ENCODE peak calls at places on chromosomes 12 and 14, in six cellular contexts. D is mucosa of descending colon, N is transverse colon, U is ovary, P is AG04449, S is cardiac fibroblast. W is an unnamed sample.

GRCh38 chr14:85471744-85472143 is 58.2 kb upstream of the FLRT2 start:
- DNase-seq in D (no peak), N (no peak), U (no peak), P (peak), S (peak), W (no peak)

GRCh38 chr12:114168061-114168460 is 201.9 kb upstream of the RBM19 start:
- DNase-seq in D (no peak), N (no peak), U (no peak), P (no peak), S (peak), W (no peak)

GRCh38 chr12:68334136-68334535 is 2.0 kb upstream of the MDM1 start:
- DNase-seq in D (no peak), N (peak), U (no peak), P (no peak), S (no peak), W (peak)

GRCh38 chr14:101819251-101819990 is 57.9 kb downstream of the PPP2R5C start:
- DNase-seq in D (peak), N (peak), U (no peak), P (no peak), S (no peak), W (no peak)

GRCh38 chr12:55717397-55718007 is 1.7 kb downstream of the BLOC1S1 start:
- DNase-seq in D (no peak), N (peak), U (no peak), P (no peak), S (peak), W (peak)

GRCh38 chr14:67987596-67987995 is 168.0 kb downstream of the RAD51B start:
- DNase-seq in D (no peak), N (no peak), U (no peak), P (peak), S (peak), W (no peak)

GRCh38 chr12:3951380-3952135 is 78.4 kb upstream of the PARP11 start:
- DNase-seq in D (no peak), N (no peak), U (no peak), P (no peak), S (no peak), W (no peak)

GRCh38 chr14:93086441-93087055 is 29.2 kb downstream of the ITPK1 start:
- DNase-seq in D (no peak), N (no peak), U (no peak), P (no peak), S (no peak), W (no peak)

GRCh38 chr12:46952880-46953517 is 126.4 kb upstream of the PCED1B start:
- DNase-seq in D (no peak), N (no peak), U (no peak), P (no peak), S (no peak), W (no peak)

GRCh38 chr12:50992814-50993213 is 33.4 kb downstream of the SLC11A2 start:
- DNase-seq in D (no peak), N (no peak), U (no peak), P (no peak), S (no peak), W (no peak)

GRCh38 chr12:93664573-93665138 is 12.5 kb upstream of the CRADD start:
- DNase-seq in D (no peak), N (no peak), U (no peak), P (no peak), S (peak), W (no peak)

GRCh38 chr12:119410396-119410795 is 75.9 kb downstream of the CCDC60 start:
- DNase-seq in D (no peak), N (no peak), U (no peak), P (no peak), S (no peak), W (no peak)

GRCh38 chr12:13404631-13405473 is 208.3 kb downstream of the EMP1 start:
- DNase-seq in D (no peak), N (peak), U (no peak), P (no peak), S (no peak), W (peak)

GRCh38 chr12:109680521-109681030 is 33.0 kb upstream of the FAM222A start:
- DNase-seq in D (no peak), N (peak), U (no peak), P (no peak), S (no peak), W (peak)

GRCh38 chr12:6276936-6277615 is 33.4 kb upstream of the PLEKHG6 start:
- DNase-seq in D (no peak), N (peak), U (no peak), P (no peak), S (peak), W (peak)

GRCh38 chr12:117674313-117674712 is 294.5 kb downstream of the KSR2 start:
- DNase-seq in D (no peak), N (no peak), U (no peak), P (no peak), S (no peak), W (no peak)

GRCh38 chr12:2765052-2765451 is 29.7 kb upstream of the FKBP4 start:
- DNase-seq in D (no peak), N (no peak), U (no peak), P (no peak), S (no peak), W (no peak)

GRCh38 chr12:53115112-53115890 is 12.0 kb downstream of the SOAT2 start:
- DNase-seq in D (no peak), N (no peak), U (no peak), P (no peak), S (no peak), W (no peak)

GRCh38 chr12:466039-466438 is 6.3 kb downstream of the B4GALNT3 start:
- DNase-seq in D (no peak), N (peak), U (no peak), P (no peak), S (no peak), W (peak)

GRCh38 chr14:92753250-92753649 is 4.8 kb upstream of the LGMN start:
- DNase-seq in D (no peak), N (no peak), U (no peak), P (no peak), S (no peak), W (no peak)

GRCh38 chr12:93622485-93622884 is 50.0 kb downstream of the SOCS2 start:
- DNase-seq in D (no peak), N (no peak), U (no peak), P (no peak), S (peak), W (no peak)

GRCh38 chr12:108666326-108666995 is 32.8 kb upstream of the SELPLG start:
- DNase-seq in D (peak), N (peak), U (no peak), P (no peak), S (peak), W (no peak)

GRCh38 chr14:35380794-35381193 is 23.8 kb downstream of the NFKBIA start:
- DNase-seq in D (no peak), N (peak), U (no peak), P (no peak), S (no peak), W (peak)

GRCh38 chr12:54363610-54364009 is 676 bp downstream of the GPR84 start:
- DNase-seq in D (no peak), N (no peak), U (no peak), P (no peak), S (no peak), W (no peak)

GRCh38 chr12:43095669-43096068 is 456.3 kb downstream of the ADAMTS20 start:
- DNase-seq in D (no peak), N (no peak), U (no peak), P (no peak), S (no peak), W (no peak)

GRCh38 chr14:51996148-51996746 is 6.9 kb downstream of the RTRAF start:
- DNase-seq in D (no peak), N (no peak), U (no peak), P (no peak), S (peak), W (no peak)

GRCh38 chr12:79424109-79424721 is 266.5 kb downstream of the PAWR start:
- DNase-seq in D (no peak), N (no peak), U (no peak), P (peak), S (peak), W (no peak)

GRCh38 chr12:130144256-130144655 is 18.0 kb upstream of the FZD10 start:
- DNase-seq in D (no peak), N (no peak), U (no peak), P (no peak), S (no peak), W (no peak)

GRCh38 chr12:47736216-47736615 is 10.9 kb upstream of the ENDOU start:
- DNase-seq in D (no peak), N (no peak), U (no peak), P (no peak), S (no peak), W (no peak)

GRCh38 chr14:91125271-91125661 is 11.4 kb downstream of the DGLUCY start:
- DNase-seq in D (no peak), N (no peak), U (no peak), P (no peak), S (no peak), W (no peak)

GRCh38 chr14:35978561-35978960 is 152.4 kb downstream of the BRMS1L start:
- DNase-seq in D (no peak), N (no peak), U (no peak), P (no peak), S (no peak), W (no peak)

GRCh38 chr12:108801736-108802665 is 55.4 kb downstream of the SSH1 start:
- DNase-seq in D (no peak), N (peak), U (peak), P (no peak), S (peak), W (peak)

GRCh38 chr12:52214421-52214802 is 18.6 kb upstream of the KRT7 start:
- DNase-seq in D (no peak), N (no peak), U (no peak), P (no peak), S (no peak), W (no peak)

GRCh38 chr14:90720336-90720735 is 95.9 kb downstream of the TTC7B start:
- DNase-seq in D (no peak), N (no peak), U (no peak), P (no peak), S (no peak), W (no peak)

GRCh38 chr14:60760209-60760608 is 25.6 kb downstream of the MNAT1 start:
- DNase-seq in D (no peak), N (no peak), U (no peak), P (no peak), S (no peak), W (no peak)

GRCh38 chr12:109761631-109761950 is 48.0 kb downstream of the FAM222A start:
- DNase-seq in D (no peak), N (no peak), U (peak), P (no peak), S (no peak), W (no peak)

GRCh38 chr12:85834378-85834777 is 1.8 kb downstream of the RASSF9 start:
- DNase-seq in D (no peak), N (no peak), U (no peak), P (no peak), S (no peak), W (no peak)

GRCh38 chr14:30798961-30799360 is 75.4 kb upstream of the COCH start:
- DNase-seq in D (no peak), N (no peak), U (no peak), P (no peak), S (no peak), W (no peak)

GRCh38 chr12:57239587-57240068 is 10.1 kb downstream of the SHMT2 start:
- DNase-seq in D (no peak), N (no peak), U (no peak), P (no peak), S (no peak), W (no peak)

GRCh38 chr12:57240926-57241555 is 9.9 kb downstream of the STAC3 start:
- DNase-seq in D (peak), N (peak), U (no peak), P (no peak), S (no peak), W (no peak)

GRCh38 chr12:57241556-57242310 is 9.3 kb downstream of the STAC3 start:
- DNase-seq in D (peak), N (no peak), U (no peak), P (no peak), S (no peak), W (no peak)

GRCh38 chr12:57238854-57239554 is 9.5 kb downstream of the SHMT2 start:
- DNase-seq in D (peak), N (peak), U (peak), P (no peak), S (peak), W (peak)

GRCh38 chr12:57240069-57240921 is 10.7 kb downstream of the STAC3 start:
- DNase-seq in D (peak), N (peak), U (no peak), P (no peak), S (peak), W (no peak)
- TF ChIP-seq CTCF in D (no peak), N (peak), U (peak), P (no peak), S (no peak), W (no peak)

GRCh38 chr14:69002069-69002468 is 23.0 kb upstream of the ACTN1 start:
- DNase-seq in D (no peak), N (peak), U (no peak), P (no peak), S (peak), W (peak)
- TF ChIP-seq CTCF in D (no peak), N (no peak), U (no peak), P (no peak), S (peak), W (no peak)

GRCh38 chr12:14892726-14893442 is 7.2 kb upstream of the MGP start:
- DNase-seq in D (no peak), N (peak), U (peak), P (no peak), S (peak), W (no peak)
- TF ChIP-seq CTCF in D (no peak), N (no peak), U (peak), P (no peak), S (peak), W (no peak)

GRCh38 chr12:75935544-75936242 is 95.9 kb downstream of the PHLDA1 start:
- DNase-seq in D (no peak), N (no peak), U (no peak), P (no peak), S (no peak), W (no peak)

GRCh38 chr12:75943730-75944096 is 87.9 kb downstream of the PHLDA1 start:
- DNase-seq in D (no peak), N (no peak), U (no peak), P (no peak), S (no peak), W (no peak)

GRCh38 chr12:75936525-75937450 is 94.8 kb downstream of the PHLDA1 start:
- DNase-seq in D (no peak), N (no peak), U (no peak), P (no peak), S (no peak), W (no peak)

GRCh38 chr12:75938189-75938588 is 93.4 kb downstream of the PHLDA1 start:
- DNase-seq in D (no peak), N (no peak), U (no peak), P (no peak), S (no peak), W (no peak)

GRCh38 chr12:75939016-75939642 is 92.4 kb downstream of the PHLDA1 start:
- DNase-seq in D (no peak), N (no peak), U (no peak), P (no peak), S (no peak), W (no peak)
- TF ChIP-seq CTCF in D (no peak), N (no peak), U (no peak), P (no peak), S (no peak), W (no peak)

GRCh38 chr12:59833408-59833807 is 237.6 kb downstream of the SLC16A7 start:
- DNase-seq in D (no peak), N (no peak), U (no peak), P (no peak), S (peak), W (no peak)

GRCh38 chr12:59839514-59839913 is 243.7 kb downstream of the SLC16A7 start:
- DNase-seq in D (no peak), N (no peak), U (no peak), P (no peak), S (peak), W (no peak)

GRCh38 chr12:59834659-59835474 is 239.0 kb downstream of the SLC16A7 start:
- DNase-seq in D (no peak), N (no peak), U (no peak), P (no peak), S (peak), W (no peak)
- TF ChIP-seq CTCF in D (peak), N (peak), U (no peak), P (no peak), S (peak), W (peak)

GRCh38 chr12:105417732-105418131 is 87.2 kb downstream of the C12orf75 start:
- DNase-seq in D (no peak), N (no peak), U (no peak), P (no peak), S (no peak), W (no peak)
- TF ChIP-seq CTCF in D (no peak), N (no peak), U (no peak), P (no peak), S (peak), W (no peak)

DNA sequence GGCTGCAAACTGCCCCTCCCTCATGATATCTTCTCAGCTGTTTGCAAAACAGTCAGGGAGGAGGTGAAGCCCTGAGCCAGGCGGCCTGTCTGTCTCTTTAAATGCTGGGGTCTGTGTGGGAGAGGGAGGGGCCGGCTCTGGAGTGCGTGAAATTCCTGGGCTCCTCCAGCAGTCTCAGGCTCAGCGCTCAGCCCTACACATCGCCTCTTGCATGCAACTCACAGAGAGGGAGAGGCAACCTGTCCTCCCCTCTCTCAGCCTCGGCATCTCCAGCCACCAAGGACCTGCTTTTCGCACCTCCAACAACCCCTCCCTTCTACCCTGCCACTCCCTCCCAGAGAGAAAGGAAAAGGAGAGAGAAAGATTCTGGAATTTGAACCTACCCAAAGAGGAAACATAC is at the start of gene NRXN3:
- DNase-seq in D (no peak), N (peak), U (no peak), P (no peak), S (no peak), W (peak)
- TF ChIP-seq CTCF in D (no peak), N (no peak), U (no peak), P (no peak), S (no peak), W (no peak)

GRCh38 chr14:99742509-99743487 is 50.4 kb upstream of the EML1 start:
- DNase-seq in D (no peak), N (no peak), U (no peak), P (no peak), S (no peak), W (no peak)

GRCh38 chr14:99742074-99742473 is 51.1 kb upstream of the EML1 start:
- DNase-seq in D (no peak), N (no peak), U (no peak), P (no peak), S (no peak), W (no peak)

GRCh38 chr14:99744873-99745224 is 48.4 kb upstream of the EML1 start:
- DNase-seq in D (no peak), N (no peak), U (no peak), P (no peak), S (no peak), W (no peak)

GRCh38 chr14:99745307-99745951 is 47.8 kb upstream of the EML1 start:
- DNase-seq in D (no peak), N (no peak), U (peak), P (peak), S (peak), W (no peak)

DNA sequence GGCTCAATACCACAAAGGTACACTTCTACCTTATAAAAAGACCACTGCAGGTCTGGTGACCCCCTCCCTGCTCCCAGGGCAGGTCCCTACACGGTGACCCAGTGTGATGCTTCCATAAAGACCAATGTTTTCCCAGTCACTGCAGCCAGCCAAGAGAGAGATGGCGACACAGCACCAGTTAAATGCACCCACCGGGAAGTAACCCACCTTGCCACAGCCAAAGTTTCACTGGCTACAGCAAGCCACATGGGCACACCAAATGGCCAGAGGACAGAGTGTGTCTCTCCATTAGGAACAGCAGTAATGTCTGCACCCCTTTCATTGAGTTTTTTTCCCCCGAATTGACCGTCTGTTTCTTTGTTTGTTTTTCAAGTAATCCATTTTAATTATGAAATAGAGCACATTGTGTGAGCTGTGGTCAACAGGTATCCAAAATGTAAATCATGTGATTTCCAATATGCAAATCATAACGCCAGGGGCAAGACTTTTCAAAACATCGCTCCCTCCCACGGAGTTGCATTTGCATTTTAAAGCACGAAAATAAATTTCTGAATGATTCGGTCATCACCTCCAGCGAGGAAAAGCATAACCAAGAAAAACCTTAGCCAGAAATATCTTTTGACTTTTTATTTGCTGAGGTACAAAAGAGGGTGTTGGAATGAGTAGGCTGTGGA is 48.9 kb upstream of the EML1 start:
- DNase-seq in D (no peak), N (no peak), U (no peak), P (no peak), S (peak), W (no peak)
- TF ChIP-seq CTCF in D (no peak), N (no peak), U (no peak), P (no peak), S (no peak), W (no peak)